ENCODE peak calls at places on chromosomes 16 and 17, in eight cellular contexts. L is hepatocyte; D is gastrocnemius medialis; M is heart right ventricle; P is left lung; X is CD4-positive, CD25-positive, alpha-beta regulatory T cell; F is prostate gland; C is ovary. T is an unnamed sample.

GRCh38 chr16:31706318-31706717 is 167.3 kb upstream of the ZNF267 start:
- DNase-seq in L (no peak), D (no peak), M (no peak), P (peak; percentile 56), X (no peak), F (no peak), C (no peak), T (no peak)

GRCh38 chr17:9973689-9974459 is 68.8 kb upstream of the RCVRN start:
- DNase-seq in L (no peak), D (no peak), M (no peak), P (no peak), X (no peak), F (no peak), C (no peak), T (no peak)

GRCh38 chr16:57480127-57480753 is 6.1 kb downstream of the DOK4 start:
- DNase-seq in L (peak; percentile 90), D (peak; percentile 31), M (peak; percentile 69), P (no peak), X (no peak), F (no peak), C (peak; percentile 53), T (no peak)

GRCh38 chr17:77665833-77666232 is 292.7 kb upstream of the TNRC6C start:
- DNase-seq in L (no peak), D (no peak), M (no peak), P (no peak), X (no peak), F (no peak), C (no peak), T (no peak)

GRCh38 chr16:2033057-2033911 is 6.6 kb downstream of the NHERF2 start:
- DNase-seq in L (peak; percentile 71), D (no peak), M (peak; percentile 79), P (no peak), X (no peak), F (no peak), C (peak; percentile 77), T (peak; percentile 79)

GRCh38 chr17:76721463-76721862 is 4.9 kb downstream of the JMJD6 start:
- DNase-seq in L (no peak), D (no peak), M (no peak), P (no peak), X (no peak), F (no peak), C (no peak), T (no peak)

GRCh38 chr16:12452549-12452948 is 351.1 kb downstream of the CPPED1 start:
- DNase-seq in L (no peak), D (no peak), M (no peak), P (no peak), X (no peak), F (no peak), C (no peak), T (no peak)

GRCh38 chr17:79788989-79789942 is 7.6 kb downstream of the CBX8 start:
- DNase-seq in L (peak; percentile 40), D (no peak), M (no peak), P (peak; percentile 75), X (no peak), F (no peak), C (no peak), T (no peak)

GRCh38 chr17:72560303-72561247 is 439.8 kb downstream of the SOX9 start:
- DNase-seq in L (peak; percentile 78), D (no peak), M (no peak), P (peak; percentile 83), X (peak; percentile 38), F (peak; percentile 69), C (no peak), T (no peak)

GRCh38 chr17:19017401-19017800 is 12.8 kb upstream of the FAM83G start:
- DNase-seq in L (no peak), D (no peak), M (no peak), P (peak; percentile 48), X (no peak), F (no peak), C (no peak), T (no peak)

GRCh38 chr16:88642881-88643545 is 4.6 kb downstream of the IL17C start:
- DNase-seq in L (no peak), D (no peak), M (no peak), P (peak; percentile 76), X (no peak), F (no peak), C (no peak), T (no peak)

GRCh38 chr17:57919912-57920311 is 35.3 kb downstream of the CUEDC1 start:
- DNase-seq in L (no peak), D (no peak), M (no peak), P (no peak), X (no peak), F (no peak), C (no peak), T (no peak)

GRCh38 chr16:67428146-67428731 is 2.7 kb upstream of the HSD11B2 start:
- DNase-seq in L (peak; percentile 87), D (peak; percentile 64), M (peak; percentile 75), P (peak; percentile 85), X (no peak), F (peak; percentile 76), C (peak; percentile 84), T (no peak)

GRCh38 chr16:67430504-67431076 is 331 bp upstream of the HSD11B2 start:
- DNase-seq in L (peak; percentile 60), D (no peak), M (no peak), P (peak; percentile 84), X (no peak), F (peak; percentile 70), C (no peak), T (no peak)

GRCh38 chr16:67429053-67429798 is 1.7 kb upstream of the HSD11B2 start:
- DNase-seq in L (no peak), D (no peak), M (no peak), P (no peak), X (no peak), F (no peak), C (no peak), T (no peak)

GRCh38 chr16:67431077-67431804 is at the start of gene HSD11B2:
- DNase-seq in L (peak; percentile 88), D (peak; percentile 59), M (peak; percentile 52), P (peak; percentile 90), X (no peak), F (peak; percentile 39), C (peak; percentile 58), T (no peak)

DNA sequence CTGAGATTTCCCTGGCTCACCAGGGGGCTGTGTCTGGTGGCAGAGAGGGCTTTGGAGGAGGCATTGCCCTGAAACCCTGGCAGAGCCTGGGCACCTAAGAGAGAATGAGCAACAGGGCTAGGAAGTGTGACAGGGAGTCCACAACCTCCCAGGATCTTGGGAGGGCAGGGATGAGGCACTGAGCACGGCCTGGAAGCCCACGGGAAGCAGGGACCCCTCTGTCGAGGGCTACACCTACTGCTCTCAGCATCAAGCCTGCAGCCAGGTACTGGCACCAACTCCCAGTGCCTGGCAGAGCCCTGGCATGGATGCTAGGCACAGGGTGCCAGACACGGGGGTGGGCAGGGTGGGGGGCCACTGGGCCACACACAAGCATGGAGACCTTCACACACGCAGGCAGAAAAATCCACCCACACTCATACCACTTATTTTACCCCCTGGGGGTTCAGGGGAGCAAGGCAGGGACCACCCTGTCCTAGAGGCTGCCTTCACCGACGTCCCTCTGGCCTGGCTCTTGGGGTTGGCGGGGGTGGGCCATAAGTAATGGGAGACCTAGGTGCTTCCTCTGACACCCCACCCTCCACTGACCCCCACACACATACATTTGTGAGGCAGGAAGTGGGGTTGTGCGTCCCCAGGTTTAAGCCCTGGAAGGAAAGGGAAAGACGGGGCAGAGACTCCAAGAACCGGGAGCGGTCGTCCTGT is 970 bp upstream of the HSD11B2 start:
- DNase-seq in L (no peak), D (no peak), M (no peak), P (no peak), X (no peak), F (no peak), C (no peak), T (no peak)
- H3K4me3 ChIP-seq in L (no peak overlapping the region), D (peak overlapping the region; percentile 50), M (no peak overlapping the region), P (peak overlapping the region; percentile 33), X (no peak overlapping the region), F (peak overlapping the region; percentile 43), C (peak overlapping the region; percentile 47), T (no peak overlapping the region)

GRCh38 chr16:49664221-49665215 is 191.4 kb downstream of the ZNF423 start:
- DNase-seq in L (peak; percentile 35), D (no peak), M (peak; percentile 71), P (peak; percentile 79), X (no peak), F (no peak), C (peak; percentile 66), T (peak; percentile 65)
- H3K36me3 ChIP-seq in L (no peaks in the 10 kb centered on the region), D (no peaks in the 10 kb centered on the region), M (no peaks in the 10 kb centered on the region), P (no peaks in the 10 kb centered on the region), X (no peaks in the 10 kb centered on the region), F (no peaks in the 10 kb centered on the region), C (no peaks in the 10 kb centered on the region), T (no peaks in the 10 kb centered on the region)

GRCh38 chr17:48588519-48588918 is 1.5 kb downstream of the HOXB3 start:
- DNase-seq in L (no peak), D (no peak), M (no peak), P (no peak), X (no peak), F (no peak), C (no peak), T (no peak)
- H3K4me3 ChIP-seq in L (no peak overlapping the region), D (no peak overlapping the region), M (no peak overlapping the region), P (no peak overlapping the region), X (no peak overlapping the region), F (no peak overlapping the region), C (no peak overlapping the region), T (no peak overlapping the region)

GRCh38 chr16:89770367-89770766 is 46.1 kb downstream of the FANCA start:
- DNase-seq in L (no peak), D (no peak), M (no peak), P (no peak), X (no peak), F (no peak), C (no peak), T (no peak)

GRCh38 chr16:89761304-89761922 is 40.1 kb downstream of the ZNF276 start:
- DNase-seq in L (no peak), D (no peak), M (no peak), P (no peak), X (peak; percentile 44), F (no peak), C (no peak), T (no peak)

GRCh38 chr16:89764711-89765201 is 43.4 kb downstream of the ZNF276 start:
- DNase-seq in L (no peak), D (peak; percentile 31), M (no peak), P (no peak), X (peak; percentile 39), F (no peak), C (no peak), T (peak; percentile 66)

GRCh38 chr16:89759742-89760366 is 38.5 kb downstream of the ZNF276 start:
- DNase-seq in L (no peak), D (no peak), M (no peak), P (no peak), X (no peak), F (no peak), C (no peak), T (no peak)

DNA sequence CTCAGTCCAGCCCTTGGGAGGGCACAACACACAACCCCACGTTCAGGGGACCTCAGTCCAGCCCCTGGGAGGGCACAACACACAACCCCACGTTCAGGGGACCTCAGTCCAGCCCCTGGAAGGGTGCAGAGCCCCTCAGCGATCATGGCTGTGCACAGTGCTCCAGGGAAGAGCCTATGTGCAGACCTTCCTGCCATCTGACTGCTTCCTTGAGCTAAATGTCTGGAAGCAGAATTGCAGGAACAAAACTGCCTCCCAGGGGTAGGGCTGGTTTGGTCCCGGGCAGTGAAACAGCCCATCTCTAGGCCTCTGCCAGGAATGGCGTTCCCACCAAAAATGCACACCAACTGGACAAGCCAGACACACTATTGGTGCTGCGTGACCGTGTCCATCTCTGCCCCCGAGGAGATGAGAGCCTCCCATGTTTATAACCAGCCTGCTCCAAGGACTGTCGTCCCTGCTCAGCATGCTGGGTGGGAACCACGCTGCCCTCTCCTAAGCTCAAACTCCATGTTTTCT is 44.0 kb downstream of the ZNF276 start:
- DNase-seq in L (no peak), D (no peak), M (no peak), P (no peak), X (no peak), F (no peak), C (no peak), T (no peak)
- H3K36me3 ChIP-seq in L (no peaks in the 10 kb centered on the region), D (no peaks in the 10 kb centered on the region), M (no peaks in the 10 kb centered on the region), P (peaks cover 28% of the 10 kb centered on the region), X (peaks cover 3% of the 10 kb centered on the region), F (no peaks in the 10 kb centered on the region), C (no peaks in the 10 kb centered on the region), T (no peaks in the 10 kb centered on the region)

T was measured in right atrium auricular region.